ENCODE peak calls at places on chromosomes 2 and 18, in nine cellular contexts. A, W, H, O, B, E, T, N and J are unnamed samples.

GRCh38 chr2:190666895-190667294 is 18.0 kb downstream of the NAB1 start:
- DNase-seq in T (no peak), O (no peak), H (no peak), B (no peak), A (no peak), E (no peak), W (peak; percentile 16), N (no peak), J (no peak)

GRCh38 chr18:50578651-50579050 is 18.8 kb downstream of the MAPK4 start:
- DNase-seq in E (no peak), W (no peak), A (no peak), T (no peak), B (no peak), N (no peak), O (no peak), H (no peak), J (no peak)

GRCh38 chr2:200450288-200450687 is 59.6 kb downstream of the KCTD18 start:
- DNase-seq in B (no peak), A (no peak), T (no peak), W (no peak), O (no peak), E (no peak), N (no peak), H (no peak), J (no peak)

GRCh38 chr2:72010647-72011355 is 136.9 kb downstream of the CYP26B1 start:
- DNase-seq in O (no peak), T (no peak), E (no peak), H (no peak), W (no peak), N (no peak), B (no peak), A (no peak), J (no peak)

GRCh38 chr2:19674051-19675002 is 227.5 kb downstream of the TTC32 start:
- DNase-seq in E (no peak), W (peak; percentile 68), N (no peak), B (no peak), H (no peak), A (no peak), O (no peak), T (no peak), J (no peak)

GRCh38 chr2:136004920-136005319 is 19.5 kb upstream of the DARS1 start:
- DNase-seq in W (no peak), H (no peak), O (peak; percentile 35), T (no peak), B (no peak), A (no peak), E (no peak), N (no peak), J (no peak)

GRCh38 chr2:227374158-227374557 is 4.9 kb downstream of the TM4SF20 start:
- DNase-seq in H (no peak), E (no peak), W (peak; percentile 58), O (no peak), A (no peak), T (peak; percentile 46), N (no peak), B (no peak), J (no peak)

GRCh38 chr18:31101148-31102019 is 837 bp downstream of the DSC2 start:
- DNase-seq in O (no peak), T (no peak), B (peak; percentile 89), E (peak; percentile 57), N (no peak), A (no peak), W (no peak), H (peak; percentile 57), J (no peak)

GRCh38 chr2:85753525-85754312 is at the start of gene ATOH8:
- DNase-seq in H (peak; percentile 68), N (peak; percentile 46), B (peak; percentile 60), E (peak; percentile 81), T (peak; percentile 55), W (peak; percentile 70), A (no peak), O (peak; percentile 93), J (no peak)

GRCh38 chr18:76450912-76451421 is 44.1 kb downstream of the ZNF516 start:
- DNase-seq in N (peak; percentile 23), H (no peak), B (no peak), O (no peak), E (peak; percentile 64), T (no peak), W (peak; percentile 83), A (no peak), J (no peak)

GRCh38 chr2:239775623-239776440 is 249.3 kb downstream of the NDUFA10 start:
- DNase-seq in H (no peak), E (no peak), O (no peak), T (no peak), N (no peak), B (no peak), A (no peak), W (no peak), J (no peak)

GRCh38 chr2:120205901-120206581 is 17.2 kb downstream of the TMEM185B start:
- DNase-seq in E (no peak), H (no peak), A (no peak), N (no peak), W (peak; percentile 23), B (no peak), O (no peak), T (peak; percentile 59), J (no peak)

GRCh38 chr18:48405108-48405507 is 4.1 kb downstream of the ZBTB7C start:
- DNase-seq in T (no peak), W (peak; percentile 43), E (no peak), A (no peak), N (no peak), B (no peak), H (no peak), O (no peak), J (no peak)

GRCh38 chr2:181234429-181235410 is 222.5 kb upstream of the ITGA4 start:
- DNase-seq in E (no peak), N (no peak), W (no peak), T (no peak), O (peak; percentile 76), A (no peak), H (no peak), B (no peak), J (no peak)

GRCh38 chr2:54879037-54879436 is 155.6 kb downstream of the EML6 start:
- DNase-seq in N (no peak), A (no peak), T (no peak), B (no peak), H (no peak), O (peak; percentile 66), E (no peak), W (no peak), J (no peak)

GRCh38 chr18:72868666-72869661 is 1.2 kb upstream of the NETO1 start:
- DNase-seq in H (no peak), B (no peak), T (no peak), N (peak; percentile 24), E (no peak), W (peak; percentile 5), O (no peak), A (no peak), J (no peak)

GRCh38 chr18:12766986-12767433 is 64.2 kb downstream of the PSMG2 start:
- DNase-seq in N (no peak), A (no peak), W (no peak), B (no peak), O (no peak), T (no peak), H (no peak), E (no peak), J (no peak)

GRCh38 chr2:42809876-42810125 is 17.4 kb upstream of the HAAO start:
- DNase-seq in B (peak; percentile 85), W (peak; percentile 88), A (no peak), O (no peak), T (peak; percentile 76), N (peak; percentile 48), E (peak; percentile 86), H (peak; percentile 71), J (no peak)

GRCh38 chr2:94890234-94890633 is 19.0 kb downstream of the TEKT4 start:
- DNase-seq in E (no peak), A (no peak), B (no peak), W (no peak), T (no peak), H (no peak), N (no peak), O (no peak), J (no peak)

GRCh38 chr2:233430651-233431050 is 76.4 kb downstream of the DGKD start:
- DNase-seq in N (no peak), W (peak; percentile 58), O (no peak), E (no peak), T (no peak), B (no peak), H (no peak), A (no peak), J (no peak)

GRCh38 chr2:10135296-10136089 is 13.0 kb downstream of the RRM2 start:
- DNase-seq in N (no peak), A (no peak), O (peak; percentile 64), H (no peak), E (no peak), B (no peak), W (peak; percentile 34), T (no peak), J (no peak)

GRCh38 chr2:36253086-36253485 is 102.5 kb upstream of the CRIM1 start:
- DNase-seq in W (no peak), O (no peak), E (no peak), N (no peak), A (no peak), H (no peak), B (no peak), T (no peak), J (no peak)

GRCh38 chr2:122329266-122329665 is 573.8 kb downstream of the TSN start:
- DNase-seq in N (no peak), T (no peak), B (no peak), A (no peak), W (peak; percentile 16), O (no peak), H (no peak), E (no peak), J (no peak)

GRCh38 chr2:109410021-109410815 is 203.5 kb downstream of the SEPTIN10 start:
- DNase-seq in E (peak; percentile 41), N (no peak), O (peak; percentile 55), H (no peak), A (no peak), B (no peak), W (peak; percentile 32), T (no peak), J (no peak)

GRCh38 chr18:35024965-35025364 is 16.2 kb upstream of the MAPRE2 start:
- DNase-seq in T (no peak), H (no peak), W (peak; percentile 87), B (peak; percentile 84), A (no peak), N (no peak), O (no peak), E (peak; percentile 82), J (no peak)

GRCh38 chr2:219253753-219254589 is at the start of gene TUBA4A:
- DNase-seq in N (peak; percentile 44), W (peak; percentile 73), E (peak; percentile 85), B (peak; percentile 90), O (peak; percentile 73), H (peak; percentile 90), A (peak; percentile 83), T (peak; percentile 91), J (peak; percentile 84)

GRCh38 chr2:107591541-107591940 is 235.2 kb upstream of the RGPD4 start:
- DNase-seq in B (no peak), O (no peak), T (no peak), W (peak; percentile 75), H (no peak), A (no peak), N (no peak), E (no peak), J (no peak)

GRCh38 chr18:77164762-77165485 is 32.3 kb upstream of the MBP start:
- DNase-seq in A (no peak), O (no peak), T (no peak), H (no peak), N (no peak), B (no peak), E (no peak), W (no peak), J (no peak)

GRCh38 chr2:105144941-105145300 is 96.6 kb upstream of the GPR45 start:
- DNase-seq in B (no peak), E (no peak), H (no peak), T (no peak), N (no peak), O (no peak), W (no peak), A (no peak), J (no peak)

GRCh38 chr2:205024822-205025518 is 479.7 kb downstream of the PARD3B start:
- DNase-seq in A (peak; percentile 6), N (no peak), E (peak; percentile 82), T (no peak), H (peak; percentile 49), B (no peak), W (peak; percentile 99), O (no peak), J (no peak)

GRCh38 chr18:58054041-58054733 is 10.2 kb downstream of the NEDD4L start:
- DNase-seq in N (no peak), W (peak; percentile 66), H (no peak), A (no peak), O (no peak), E (no peak), T (no peak), B (no peak), J (no peak)